ENCODE peak calls at places on chromosomes 16 and 17, in six cellular contexts. C is fibroblast of pulmonary artery, B is GM10248, A is WTC11, G is HFFc6, E is B cell. S is an unnamed sample.

GRCh38 chr16:2026461-2027023 is at the start of gene NHERF2:
- DNase-seq in C (no peak), B (no peak), A (no peak), G (no peak), E (no peak), S (peak; percentile 63)

GRCh38 chr17:73068322-73069153 is 23.9 kb downstream of the SLC39A11 start:
- DNase-seq in C (peak; percentile 69), B (no peak), A (no peak), G (peak; percentile 81), E (no peak), S (no peak)

GRCh38 chr16:10076037-10076436 is 106.2 kb downstream of the GRIN2A start:
- DNase-seq in C (no peak), B (no peak), A (no peak), G (no peak), E (no peak), S (no peak)

GRCh38 chr17:27332485-27333409 is 38.8 kb downstream of the WSB1 start:
- DNase-seq in C (peak; percentile 98), B (peak; percentile 91), A (peak; percentile 96), G (peak; percentile 97), E (peak; percentile 93), S (peak; percentile 86)

GRCh38 chr16:89564476-89565255 is 4.2 kb downstream of the RPL13 start:
- DNase-seq in C (no peak), B (no peak), A (peak; percentile 58), G (no peak), E (no peak), S (no peak)

GRCh38 chr17:29388937-29389336 is 1.2 kb upstream of the TAOK1 start:
- DNase-seq in C (no peak), B (no peak), A (no peak), G (no peak), E (no peak), S (no peak)

GRCh38 chr16:24499193-24499814 is 40.1 kb upstream of the RBBP6 start:
- DNase-seq in C (peak; percentile 29), B (peak; percentile 47), A (peak; percentile 75), G (peak; percentile 35), E (no peak), S (peak; percentile 36)

GRCh38 chr16:67026570-67026969 is 2.4 kb upstream of the CBFB start:
- DNase-seq in C (no peak), B (no peak), A (no peak), G (no peak), E (no peak), S (no peak)

GRCh38 chr17:47190770-47191169 is 1.7 kb upstream of the CDC27 start:
- DNase-seq in C (no peak), B (no peak), A (no peak), G (no peak), E (no peak), S (no peak)

DNA sequence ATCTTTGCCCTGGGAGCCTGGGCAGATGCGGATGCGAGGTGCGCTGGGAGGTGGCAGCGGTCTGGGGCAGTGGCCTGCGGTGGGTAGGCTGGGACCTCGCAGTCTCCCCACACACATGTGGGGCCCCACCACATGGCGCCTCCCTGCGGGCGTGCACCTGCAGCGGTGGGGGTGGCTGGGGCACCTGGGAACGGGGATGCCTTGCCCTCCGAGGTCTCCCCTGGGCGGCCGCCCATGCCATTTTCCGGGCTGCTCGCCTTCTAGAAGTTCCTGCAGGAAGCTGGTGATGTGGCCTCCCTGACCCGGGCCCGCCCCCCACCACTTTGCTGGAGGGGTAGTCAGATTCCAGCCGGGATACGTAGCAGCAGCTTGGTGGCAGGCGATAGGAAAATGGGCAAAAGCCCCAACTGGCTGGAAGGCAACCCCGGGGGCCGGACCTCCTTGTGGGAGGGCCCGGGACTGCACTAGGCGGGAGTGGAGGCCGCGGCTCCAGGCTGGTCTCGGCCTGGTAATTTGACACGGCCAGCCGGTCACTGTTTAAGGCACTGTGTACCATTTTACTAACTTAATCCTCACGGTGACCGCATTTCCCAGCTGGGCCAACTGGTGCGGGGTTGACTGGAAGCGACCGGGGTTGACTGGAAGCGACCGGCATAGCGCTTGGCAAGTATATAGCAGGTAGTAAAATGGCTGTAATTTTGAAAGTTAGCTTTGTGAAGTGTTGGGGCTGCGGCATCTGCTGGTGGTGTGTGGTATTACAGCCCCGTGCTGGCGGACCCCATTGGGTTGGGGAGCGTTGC is 38.5 kb downstream of the IGF2BP1 start:
- DNase-seq in C (peak; percentile 63), B (peak; percentile 62), A (peak; percentile 88), G (no peak), E (no peak), S (peak; percentile 70)
- TF ChIP-seq CTCF in C (peak; percentile 80), B (peak; percentile 70), A (peak; percentile 99), G (peak; percentile 91), E (peak; percentile 70), S (peak; percentile 32)

GRCh38 chr16:87393680-87394055 is 1.5 kb downstream of the MAP1LC3B start:
- DNase-seq in C (no peak), B (no peak), A (no peak), G (no peak), E (no peak), S (no peak)

GRCh38 chr16:87391950-87392822 is at the start of gene MAP1LC3B:
- DNase-seq in C (peak; percentile 97), B (peak; percentile 98), A (peak; percentile 97), G (peak; percentile 94), E (peak; percentile 96), S (peak; percentile 99)

GRCh38 chr16:87395181-87395842 is 3.2 kb downstream of the MAP1LC3B start:
- DNase-seq in C (no peak), B (no peak), A (no peak), G (no peak), E (no peak), S (no peak)

GRCh38 chr16:87391324-87391949 is 699 bp upstream of the MAP1LC3B start:
- DNase-seq in C (peak; percentile 31), B (no peak), A (peak; percentile 59), G (no peak), E (no peak), S (no peak)

GRCh38 chr16:87392823-87393679 is 915 bp downstream of the MAP1LC3B start:
- DNase-seq in C (peak; percentile 47), B (peak; percentile 40), A (peak; percentile 66), G (peak; percentile 53), E (no peak), S (peak; percentile 49)
- TF ChIP-seq CTCF in C (peak; percentile 31), B (no peak), A (no peak), G (no peak), E (no peak), S (no peak)

DNA sequence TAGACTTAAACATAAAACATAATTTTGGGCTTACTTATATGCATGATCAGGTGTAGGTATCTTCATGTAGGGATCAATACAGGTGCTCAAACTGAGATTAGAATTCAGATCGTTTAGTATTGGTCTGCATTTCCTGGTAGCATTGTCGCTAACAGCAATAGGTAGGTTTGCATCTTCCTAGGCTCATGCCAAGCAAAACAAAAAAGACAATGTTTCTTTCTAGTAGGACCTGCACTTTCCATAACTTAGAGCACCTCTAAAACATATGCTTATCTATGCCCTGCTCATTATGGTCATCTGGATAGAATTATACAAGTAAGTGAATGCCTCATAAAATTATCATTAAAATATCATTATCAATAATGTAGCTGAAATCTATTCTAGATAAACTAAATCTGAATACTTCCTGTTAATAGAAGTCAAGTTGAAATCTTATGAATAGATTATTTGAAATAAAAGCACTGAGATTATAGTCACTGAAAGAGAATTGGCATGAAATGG is 26.7 kb downstream of the PCTP start:
- DNase-seq in C (no peak), B (no peak), A (no peak), G (no peak), E (no peak), S (no peak)
- TF ChIP-seq CTCF in C (no peak), B (no peak), A (no peak), G (no peak), E (no peak), S (no peak)

DNA sequence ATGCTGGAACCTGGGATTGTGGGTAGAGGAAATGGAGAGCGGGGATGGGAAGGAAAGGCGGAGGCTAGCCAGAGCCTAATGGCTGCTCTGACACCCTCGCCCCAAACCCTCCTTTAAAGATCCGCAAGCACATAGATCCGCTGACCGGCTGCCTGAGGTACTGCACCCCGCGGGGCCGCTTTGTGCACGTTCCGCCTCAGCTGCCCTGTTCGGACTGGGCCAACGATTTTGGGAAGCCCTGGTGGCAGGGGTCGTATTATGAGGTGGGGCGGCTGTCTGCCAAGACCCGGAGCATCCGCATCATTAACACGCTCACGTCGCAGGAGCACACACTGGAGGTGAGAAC is 657 bp downstream of the CYB5D1 start:
- DNase-seq in C (peak; percentile 50), B (peak; percentile 39), A (peak; percentile 72), G (peak; percentile 66), E (peak; percentile 41), S (no peak)
- TF ChIP-seq CTCF in C (peak; percentile 44), B (peak; percentile 37), A (no peak), G (peak; percentile 73), E (no peak), S (no peak)

DNA sequence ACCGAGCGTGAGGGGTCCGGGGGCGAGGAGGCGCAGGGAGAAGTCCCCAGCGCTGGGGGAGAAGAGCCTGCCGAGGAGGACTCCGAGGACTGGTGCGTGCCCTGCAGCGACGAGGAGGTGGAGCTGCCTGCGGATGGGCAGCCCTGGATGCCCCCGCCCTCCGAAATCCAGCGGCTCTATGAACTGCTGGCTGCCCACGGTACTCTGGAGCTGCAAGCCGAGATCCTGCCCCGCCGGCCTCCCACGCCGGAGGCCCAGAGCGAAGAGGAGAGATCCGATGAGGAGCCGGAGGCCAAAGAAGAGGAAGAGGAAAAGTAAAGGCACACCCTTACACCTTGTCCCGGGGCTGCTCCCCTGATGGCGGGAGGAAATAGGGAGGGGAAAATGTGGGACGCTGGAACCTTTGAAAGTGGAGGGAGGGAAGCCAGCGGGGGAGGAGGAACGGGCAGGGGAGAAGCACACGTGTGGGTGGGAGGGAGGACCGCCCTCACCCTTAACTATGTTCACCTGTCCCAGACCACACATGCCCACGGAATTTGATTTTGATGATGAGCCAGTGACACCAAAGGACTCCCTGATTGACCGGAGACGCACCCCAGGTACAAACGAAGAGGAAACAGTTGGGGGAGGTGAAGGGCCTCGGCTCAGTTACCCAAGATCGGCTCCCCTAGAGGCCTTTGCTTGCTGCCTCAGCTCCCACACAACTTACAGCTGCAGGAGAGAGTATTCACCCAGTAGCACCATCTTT is 916 bp downstream of the PAGR1 start:
- DNase-seq in C (peak; percentile 69), B (peak; percentile 53), A (peak; percentile 62), G (peak; percentile 61), E (no peak), S (peak; percentile 55)
- TF ChIP-seq CTCF in C (peak; percentile 24), B (no peak), A (no peak), G (no peak), E (no peak), S (no peak)

GRCh38 chr17:36131931-36132330 is 28.3 kb downstream of the CCL4 start:
- DNase-seq in C (no peak), B (no peak), A (no peak), G (no peak), E (no peak), S (no peak)

GRCh38 chr17:36129616-36130015 is 26.0 kb downstream of the CCL4 start:
- DNase-seq in C (no peak), B (no peak), A (no peak), G (no peak), E (no peak), S (no peak)

GRCh38 chr17:36133629-36134259 is 30.1 kb downstream of the CCL4 start:
- DNase-seq in C (peak; percentile 38), B (no peak), A (no peak), G (no peak), E (no peak), S (no peak)

GRCh38 chr17:36132421-36132831 is 28.8 kb downstream of the CCL4 start:
- DNase-seq in C (no peak), B (no peak), A (no peak), G (no peak), E (peak; percentile 47), S (no peak)

GRCh38 chr17:36131436-36131835 is 27.8 kb downstream of the CCL4 start:
- DNase-seq in C (no peak), B (no peak), A (no peak), G (no peak), E (no peak), S (no peak)
- TF ChIP-seq CTCF in C (peak; percentile 12), B (no peak), A (no peak), G (no peak), E (no peak), S (no peak)

S was measured in GM20000.